ENCODE peak calls at places on chromosomes 1 and 21, in four cellular contexts. V, T, A and D are unnamed samples.

GRCh38 chr1:54986532-54986931 is 6.1 kb downstream of the TMEM61 start:
- DNase-seq in V (no peak), T (no peak), A (no peak), D (no peak)

GRCh38 chr1:228901936-228902681 is 166.8 kb downstream of the RHOU start:
- DNase-seq in V (no peak), T (no peak), A (no peak), D (no peak)

GRCh38 chr1:157878059-157878458 is 36.5 kb upstream of the CD5L start:
- DNase-seq in V (no peak), T (no peak), A (peak), D (no peak)

GRCh38 chr1:238652346-238652968 is 733.9 kb upstream of the CHRM3 start:
- DNase-seq in V (no peak), T (no peak), A (peak), D (no peak)

GRCh38 chr21:34372321-34372720 is 3.0 kb upstream of the SMIM11 start:
- DNase-seq in V (no peak), T (no peak), A (no peak), D (no peak)

GRCh38 chr1:151972533-151973270 is 21.0 kb downstream of the S100A10 start:
- DNase-seq in V (no peak), T (no peak), A (peak), D (no peak)

GRCh38 chr1:100606438-100606837 is 68.5 kb downstream of the GPR88 start:
- DNase-seq in V (no peak), T (peak), A (peak), D (no peak)

GRCh38 chr1:213982814-213983588 is 4.8 kb upstream of the PROX1 start:
- DNase-seq in V (no peak), T (peak), A (no peak), D (no peak)

GRCh38 chr21:15327637-15328265 is 263.0 kb upstream of the NRIP1 start:
- DNase-seq in V (no peak), T (no peak), A (no peak), D (no peak)

GRCh38 chr1:28340221-28340974 is 11.6 kb downstream of the MED18 start:
- DNase-seq in V (no peak), T (no peak), A (no peak), D (no peak)

GRCh38 chr1:116763787-116764465 is 9.7 kb downstream of the CD2 start:
- DNase-seq in V (no peak), T (peak), A (no peak), D (no peak)

GRCh38 chr1:27395441-27396195 is 3.2 kb downstream of the GPR3 start:
- DNase-seq in V (no peak), T (peak), A (peak), D (peak)

GRCh38 chr1:54244655-54245054 is 44.7 kb downstream of the MRPL37 start:
- DNase-seq in V (no peak), T (no peak), A (no peak), D (no peak)

GRCh38 chr1:169944621-169945020 is 50.9 kb upstream of the SCYL3 start:
- DNase-seq in V (no peak), T (no peak), A (no peak), D (no peak)

DNA sequence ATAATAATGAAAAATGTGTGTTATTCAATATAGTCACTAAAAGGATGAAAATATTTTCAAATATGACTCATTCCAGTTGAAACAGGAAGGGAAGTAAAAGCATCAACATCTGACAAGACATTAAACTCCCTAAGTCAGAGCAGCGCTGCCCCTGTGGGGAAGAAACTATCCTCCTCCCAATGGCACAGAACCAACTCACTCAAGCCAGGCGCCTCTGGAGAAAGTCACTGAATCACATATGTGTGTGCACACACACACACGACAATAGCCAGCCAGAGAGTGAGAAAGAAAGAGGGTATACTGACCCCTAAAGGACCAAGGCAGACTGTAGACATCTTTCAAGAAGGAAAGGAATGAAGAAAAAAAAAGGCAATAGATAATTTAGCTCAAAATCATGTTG is 126.9 kb downstream of the SETD4 start:
- DNase-seq in V (no peak), T (no peak), A (peak), D (peak)
- TF ChIP-seq CTCF in V (no peak), T (no peak), A (peak), D (no peak)

GRCh38 chr1:168665975-168666374 is 63.0 kb downstream of the DPT start:
- DNase-seq in V (no peak), T (no peak), A (no peak), D (no peak)
- TF ChIP-seq CTCF in V (no peak), T (no peak), A (no peak), D (no peak)

DNA sequence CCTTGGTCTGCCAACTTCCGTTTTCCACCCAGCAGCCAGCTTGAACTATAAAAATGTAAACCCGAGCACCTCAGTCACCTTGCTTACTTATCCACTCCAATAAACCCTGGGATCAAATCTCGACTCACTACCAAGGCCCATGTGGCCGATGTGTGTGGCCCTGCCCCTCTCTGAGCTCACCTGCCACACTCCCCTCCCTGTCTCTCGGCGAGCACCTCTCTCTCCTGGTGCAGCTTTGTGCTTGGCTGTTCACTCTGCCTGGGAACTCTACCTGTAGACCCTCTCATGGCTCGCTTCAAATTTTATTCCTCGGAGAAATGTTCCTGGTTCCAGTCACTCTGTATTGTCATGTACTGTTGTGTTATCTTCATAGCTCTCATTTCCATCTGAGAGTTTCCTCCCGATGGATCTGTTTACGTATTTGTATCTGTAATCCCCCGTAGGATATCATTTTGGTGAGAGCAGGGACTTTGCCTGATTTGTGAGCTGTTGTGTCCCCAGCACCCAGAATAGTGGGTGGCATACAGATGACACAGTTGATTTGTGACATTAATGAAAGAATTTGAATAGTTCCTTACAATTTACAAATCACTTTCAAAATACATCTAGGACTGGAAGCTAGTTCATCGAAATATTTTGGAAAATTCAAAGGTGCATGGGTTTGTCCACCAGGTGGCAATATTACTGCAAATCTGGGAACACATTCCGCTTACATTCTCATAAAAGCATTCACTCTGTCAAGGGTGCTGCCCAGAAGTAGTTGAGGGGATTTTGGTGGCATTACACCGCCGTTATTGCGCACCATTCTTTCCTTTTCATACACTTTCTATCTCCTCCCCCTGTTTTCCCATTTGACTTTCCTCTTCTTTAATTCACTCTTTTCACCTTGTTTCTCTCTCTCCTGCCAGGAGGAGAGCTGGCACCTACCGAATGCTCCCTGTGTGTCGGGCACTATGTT is 95.3 kb downstream of the ABCA4 start:
- DNase-seq in V (no peak), T (peak), A (peak), D (no peak)
- TF ChIP-seq CTCF in V (peak), T (peak), A (peak), D (peak)

DNA sequence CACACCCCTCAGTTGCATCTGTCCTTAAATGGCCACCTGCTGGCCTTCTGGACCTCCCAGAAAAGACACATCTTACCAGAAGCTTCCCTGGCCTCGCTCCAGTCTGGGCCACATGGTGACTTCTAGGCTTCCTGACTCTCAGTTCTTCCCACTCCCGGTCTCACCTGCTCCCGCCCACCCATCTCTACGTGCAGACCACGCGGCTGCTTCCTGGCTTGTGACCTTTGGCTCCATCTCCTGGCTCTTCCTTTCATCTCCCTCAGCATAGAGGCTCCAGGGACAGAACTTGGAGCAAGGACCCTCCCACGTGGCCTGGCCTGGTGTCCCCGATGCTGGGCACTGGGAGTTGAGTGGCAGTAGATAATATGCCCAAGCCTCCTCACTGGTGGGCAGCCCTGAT is 124.9 kb upstream of the IRF2BP2 start:
- DNase-seq in V (no peak), T (no peak), A (no peak), D (no peak)
- TF ChIP-seq CTCF in V (no peak), T (no peak), A (no peak), D (no peak)

GRCh38 chr1:111221633-111222286 is 5.8 kb upstream of the CHI3L2 start:
- DNase-seq in V (no peak), T (no peak), A (peak), D (no peak)
- TF ChIP-seq CTCF in V (no peak), T (no peak), A (no peak), D (no peak)